ENCODE peak calls at places on chromosome 2, in seven cellular contexts. One of them, this sample, is unnamed. For H3K27me3, the result is how much of the 10 kb centered on the place peaks cover.

GRCh38 chr2:210997373-210997772 is 441.0 kb downstream of the CPS1 start:
- DNase-seq in vagina: no peak
- DNase-seq in neural progenitor cell: no peak
- DNase-seq in body of pancreas: no peak
- DNase-seq in endothelial cell of umbilical vein: peak
- DNase-seq in brain microvascular endothelial cell: no peak
- DNase-seq in AG04450: no peak
- DNase-seq in this sample: no peak

GRCh38 chr2:224865016-224865415 is 148.9 kb upstream of the CCDC195 start:
- DNase-seq in vagina: no peak
- DNase-seq in neural progenitor cell: no peak
- DNase-seq in body of pancreas: no peak
- DNase-seq in endothelial cell of umbilical vein: no peak
- DNase-seq in brain microvascular endothelial cell: no peak
- DNase-seq in AG04450: no peak
- DNase-seq in this sample: no peak

GRCh38 chr2:201888476-201888875 is 82.1 kb downstream of the CDK15 start:
- DNase-seq in vagina: no peak
- DNase-seq in neural progenitor cell: peak
- DNase-seq in body of pancreas: no peak
- DNase-seq in endothelial cell of umbilical vein: peak
- DNase-seq in brain microvascular endothelial cell: no peak
- DNase-seq in AG04450: no peak
- DNase-seq in this sample: no peak

GRCh38 chr2:111161971-111162370 is 41.3 kb downstream of the BCL2L11 start:
- DNase-seq in vagina: no peak
- DNase-seq in neural progenitor cell: no peak
- DNase-seq in body of pancreas: peak
- DNase-seq in endothelial cell of umbilical vein: peak
- DNase-seq in brain microvascular endothelial cell: no peak
- DNase-seq in AG04450: no peak
- DNase-seq in this sample: no peak

GRCh38 chr2:170819941-170820646 is 3.4 kb downstream of the GAD1 start:
- DNase-seq in vagina: no peak
- DNase-seq in neural progenitor cell: peak
- DNase-seq in body of pancreas: no peak
- DNase-seq in endothelial cell of umbilical vein: no peak
- DNase-seq in brain microvascular endothelial cell: no peak
- DNase-seq in AG04450: no peak
- DNase-seq in this sample: peak

GRCh38 chr2:32496657-32497056 is 131.2 kb upstream of the TTC27 start:
- DNase-seq in vagina: no peak
- DNase-seq in neural progenitor cell: no peak
- DNase-seq in body of pancreas: no peak
- DNase-seq in endothelial cell of umbilical vein: no peak
- DNase-seq in brain microvascular endothelial cell: no peak
- DNase-seq in AG04450: no peak
- DNase-seq in this sample: no peak

GRCh38 chr2:80830891-80831290 is 526.3 kb upstream of the LRRTM1 start:
- DNase-seq in vagina: no peak
- DNase-seq in neural progenitor cell: no peak
- DNase-seq in body of pancreas: no peak
- DNase-seq in endothelial cell of umbilical vein: no peak
- DNase-seq in brain microvascular endothelial cell: no peak
- DNase-seq in AG04450: no peak
- DNase-seq in this sample: no peak

GRCh38 chr2:122061206-122061605 is 305.8 kb downstream of the TSN start:
- DNase-seq in vagina: no peak
- DNase-seq in neural progenitor cell: no peak
- DNase-seq in body of pancreas: no peak
- DNase-seq in endothelial cell of umbilical vein: no peak
- DNase-seq in brain microvascular endothelial cell: no peak
- DNase-seq in AG04450: no peak
- DNase-seq in this sample: no peak

GRCh38 chr2:186572705-186573104 is 17.2 kb upstream of the ITGAV start:
- DNase-seq in vagina: no peak
- DNase-seq in neural progenitor cell: no peak
- DNase-seq in body of pancreas: no peak
- DNase-seq in endothelial cell of umbilical vein: no peak
- DNase-seq in brain microvascular endothelial cell: no peak
- DNase-seq in AG04450: no peak
- DNase-seq in this sample: no peak

GRCh38 chr2:38806001-38806400 is 28.0 kb downstream of the GEMIN6 start:
- DNase-seq in vagina: no peak
- DNase-seq in neural progenitor cell: no peak
- DNase-seq in body of pancreas: no peak
- DNase-seq in endothelial cell of umbilical vein: no peak
- DNase-seq in brain microvascular endothelial cell: no peak
- DNase-seq in AG04450: no peak
- DNase-seq in this sample: no peak

GRCh38 chr2:199594443-199594842 is 136.7 kb upstream of the SATB2 start:
- DNase-seq in vagina: no peak
- DNase-seq in neural progenitor cell: no peak
- DNase-seq in body of pancreas: no peak
- DNase-seq in endothelial cell of umbilical vein: no peak
- DNase-seq in brain microvascular endothelial cell: no peak
- DNase-seq in AG04450: no peak
- DNase-seq in this sample: no peak

GRCh38 chr2:141200191-141200590 is 930.6 kb downstream of the LRP1B start:
- DNase-seq in vagina: no peak
- DNase-seq in neural progenitor cell: no peak
- DNase-seq in body of pancreas: no peak
- DNase-seq in endothelial cell of umbilical vein: no peak
- DNase-seq in brain microvascular endothelial cell: peak
- DNase-seq in AG04450: no peak
- DNase-seq in this sample: no peak

GRCh38 chr2:30236591-30237245 is 5.4 kb downstream of the LBH start:
- DNase-seq in vagina: no peak
- DNase-seq in neural progenitor cell: no peak
- DNase-seq in body of pancreas: no peak
- DNase-seq in endothelial cell of umbilical vein: no peak
- DNase-seq in brain microvascular endothelial cell: no peak
- DNase-seq in AG04450: no peak
- DNase-seq in this sample: no peak

GRCh38 chr2:106011380-106011779 is 182.7 kb downstream of the UXS1 start:
- DNase-seq in vagina: no peak
- DNase-seq in neural progenitor cell: no peak
- DNase-seq in body of pancreas: no peak
- DNase-seq in endothelial cell of umbilical vein: peak
- DNase-seq in brain microvascular endothelial cell: no peak
- DNase-seq in AG04450: no peak
- DNase-seq in this sample: no peak

GRCh38 chr2:215577356-215577755 is 141.5 kb upstream of the FN1 start:
- DNase-seq in vagina: no peak
- DNase-seq in neural progenitor cell: no peak
- DNase-seq in body of pancreas: no peak
- DNase-seq in endothelial cell of umbilical vein: peak
- DNase-seq in brain microvascular endothelial cell: no peak
- DNase-seq in AG04450: no peak
- DNase-seq in this sample: no peak

GRCh38 chr2:168345601-168346000 is 98.2 kb upstream of the STK39 start:
- DNase-seq in vagina: no peak
- DNase-seq in neural progenitor cell: no peak
- DNase-seq in body of pancreas: no peak
- DNase-seq in endothelial cell of umbilical vein: no peak
- DNase-seq in brain microvascular endothelial cell: no peak
- DNase-seq in AG04450: no peak
- DNase-seq in this sample: no peak

GRCh38 chr2:96866149-96866548 is 3.7 kb downstream of the SEMA4C start:
- DNase-seq in vagina: no peak
- DNase-seq in neural progenitor cell: no peak
- DNase-seq in body of pancreas: no peak
- DNase-seq in endothelial cell of umbilical vein: no peak
- DNase-seq in brain microvascular endothelial cell: no peak
- DNase-seq in AG04450: no peak
- DNase-seq in this sample: no peak

GRCh38 chr2:117686699-117687098 is 127.8 kb upstream of the DDX18 start:
- DNase-seq in vagina: no peak
- DNase-seq in neural progenitor cell: no peak
- DNase-seq in body of pancreas: no peak
- DNase-seq in endothelial cell of umbilical vein: no peak
- DNase-seq in brain microvascular endothelial cell: no peak
- DNase-seq in AG04450: no peak
- DNase-seq in this sample: no peak

GRCh38 chr2:163459986-163460385 is 275.8 kb downstream of the FIGN start:
- DNase-seq in vagina: no peak
- DNase-seq in neural progenitor cell: no peak
- DNase-seq in body of pancreas: no peak
- DNase-seq in endothelial cell of umbilical vein: no peak
- DNase-seq in brain microvascular endothelial cell: no peak
- DNase-seq in AG04450: no peak
- DNase-seq in this sample: no peak
- TF ChIP-seq CTCF in vagina: no peak
- TF ChIP-seq CTCF in neural progenitor cell: no peak
- TF ChIP-seq CTCF in body of pancreas: no peak
- TF ChIP-seq CTCF in endothelial cell of umbilical vein: no peak
- TF ChIP-seq CTCF in brain microvascular endothelial cell: no peak
- TF ChIP-seq CTCF in AG04450: no peak
- TF ChIP-seq CTCF in this sample: no peak

GRCh38 chr2:109135572-109136185 is 6.7 kb downstream of the SH3RF3 start:
- DNase-seq in vagina: no peak
- DNase-seq in neural progenitor cell: peak
- DNase-seq in body of pancreas: no peak
- DNase-seq in endothelial cell of umbilical vein: peak
- DNase-seq in brain microvascular endothelial cell: no peak
- DNase-seq in AG04450: no peak
- DNase-seq in this sample: no peak

GRCh38 chr2:109136542-109136941 is 7.5 kb downstream of the SH3RF3 start:
- DNase-seq in vagina: no peak
- DNase-seq in neural progenitor cell: no peak
- DNase-seq in body of pancreas: no peak
- DNase-seq in endothelial cell of umbilical vein: no peak
- DNase-seq in brain microvascular endothelial cell: no peak
- DNase-seq in AG04450: no peak
- DNase-seq in this sample: no peak

GRCh38 chr2:109139002-109139401 is 10.0 kb downstream of the SH3RF3 start:
- DNase-seq in vagina: no peak
- DNase-seq in neural progenitor cell: no peak
- DNase-seq in body of pancreas: no peak
- DNase-seq in endothelial cell of umbilical vein: no peak
- DNase-seq in brain microvascular endothelial cell: no peak
- DNase-seq in AG04450: no peak
- DNase-seq in this sample: no peak

GRCh38 chr2:109138449-109138848 is 9.4 kb downstream of the SH3RF3 start:
- DNase-seq in vagina: no peak
- DNase-seq in neural progenitor cell: no peak
- DNase-seq in body of pancreas: no peak
- DNase-seq in endothelial cell of umbilical vein: peak
- DNase-seq in brain microvascular endothelial cell: no peak
- DNase-seq in AG04450: no peak
- DNase-seq in this sample: no peak

GRCh38 chr2:109137616-109138015 is 8.6 kb downstream of the SH3RF3 start:
- DNase-seq in vagina: no peak
- DNase-seq in neural progenitor cell: peak
- DNase-seq in body of pancreas: no peak
- DNase-seq in endothelial cell of umbilical vein: no peak
- DNase-seq in brain microvascular endothelial cell: no peak
- DNase-seq in AG04450: no peak
- DNase-seq in this sample: no peak
- H3K27me3 ChIP-seq in vagina: under half
- H3K27me3 ChIP-seq in neural progenitor cell: under half
- H3K27me3 ChIP-seq in body of pancreas: under half
- H3K27me3 ChIP-seq in endothelial cell of umbilical vein: under half
- H3K27me3 ChIP-seq in brain microvascular endothelial cell: under half
- H3K27me3 ChIP-seq in AG04450: under half
- H3K27me3 ChIP-seq in this sample: under half

DNA sequence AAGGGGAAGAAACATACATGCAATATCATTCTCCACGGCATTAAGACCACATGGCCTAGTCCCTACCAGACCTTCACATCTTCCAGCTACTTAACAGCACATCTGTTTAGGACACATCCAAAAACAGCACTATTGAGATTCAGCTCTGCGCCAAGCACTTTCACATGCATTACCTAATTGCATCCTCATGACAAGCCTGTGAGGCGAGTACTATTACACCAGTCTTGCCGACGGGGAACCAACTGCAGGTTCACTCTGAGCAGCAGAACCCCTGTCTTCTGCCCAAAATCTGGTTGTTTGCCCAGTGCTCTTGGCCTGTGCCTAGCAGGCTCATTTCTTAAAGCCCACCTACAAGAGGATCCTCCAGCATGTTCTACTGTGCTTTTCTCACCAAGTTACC is 66.6 kb downstream of the AAK1 start:
- DNase-seq in vagina: no peak
- DNase-seq in neural progenitor cell: no peak
- DNase-seq in body of pancreas: no peak
- DNase-seq in endothelial cell of umbilical vein: no peak
- DNase-seq in brain microvascular endothelial cell: no peak
- DNase-seq in AG04450: no peak
- DNase-seq in this sample: no peak
- H3K27ac ChIP-seq in vagina: no peak
- H3K27ac ChIP-seq in neural progenitor cell: no peak
- H3K27ac ChIP-seq in body of pancreas: no peak
- H3K27ac ChIP-seq in endothelial cell of umbilical vein: no peak
- H3K27ac ChIP-seq in brain microvascular endothelial cell: no peak
- H3K27ac ChIP-seq in AG04450: no peak
- H3K27ac ChIP-seq in this sample: no peak

GRCh38 chr2:100726866-100727265 is 93.1 kb upstream of the NPAS2 start:
- DNase-seq in vagina: no peak
- DNase-seq in neural progenitor cell: no peak
- DNase-seq in body of pancreas: no peak
- DNase-seq in endothelial cell of umbilical vein: no peak
- DNase-seq in brain microvascular endothelial cell: no peak
- DNase-seq in AG04450: no peak
- DNase-seq in this sample: no peak

GRCh38 chr2:100736121-100736915 is 83.6 kb upstream of the NPAS2 start:
- DNase-seq in vagina: no peak
- DNase-seq in neural progenitor cell: peak
- DNase-seq in body of pancreas: no peak
- DNase-seq in endothelial cell of umbilical vein: peak
- DNase-seq in brain microvascular endothelial cell: no peak
- DNase-seq in AG04450: no peak
- DNase-seq in this sample: no peak

GRCh38 chr2:100731535-100731981 is 88.4 kb upstream of the NPAS2 start:
- DNase-seq in vagina: no peak
- DNase-seq in neural progenitor cell: no peak
- DNase-seq in body of pancreas: no peak
- DNase-seq in endothelial cell of umbilical vein: peak
- DNase-seq in brain microvascular endothelial cell: no peak
- DNase-seq in AG04450: no peak
- DNase-seq in this sample: no peak

GRCh38 chr2:100733344-100734187 is 86.4 kb upstream of the NPAS2 start:
- DNase-seq in vagina: no peak
- DNase-seq in neural progenitor cell: peak
- DNase-seq in body of pancreas: no peak
- DNase-seq in endothelial cell of umbilical vein: peak
- DNase-seq in brain microvascular endothelial cell: peak
- DNase-seq in AG04450: peak
- DNase-seq in this sample: peak

GRCh38 chr2:100730290-100730868 is 89.6 kb upstream of the NPAS2 start:
- DNase-seq in vagina: no peak
- DNase-seq in neural progenitor cell: peak
- DNase-seq in body of pancreas: peak
- DNase-seq in endothelial cell of umbilical vein: peak
- DNase-seq in brain microvascular endothelial cell: peak
- DNase-seq in AG04450: peak
- DNase-seq in this sample: peak
- TF ChIP-seq CTCF in vagina: no peak
- TF ChIP-seq CTCF in neural progenitor cell: peak
- TF ChIP-seq CTCF in body of pancreas: peak
- TF ChIP-seq CTCF in endothelial cell of umbilical vein: peak
- TF ChIP-seq CTCF in brain microvascular endothelial cell: peak
- TF ChIP-seq CTCF in AG04450: peak
- TF ChIP-seq CTCF in this sample: peak

GRCh38 chr2:25074826-25075225 is 33.0 kb downstream of the EFR3B start:
- DNase-seq in vagina: no peak
- DNase-seq in neural progenitor cell: no peak
- DNase-seq in body of pancreas: no peak
- DNase-seq in endothelial cell of umbilical vein: no peak
- DNase-seq in brain microvascular endothelial cell: no peak
- DNase-seq in AG04450: no peak
- DNase-seq in this sample: no peak
- H3K27me3 ChIP-seq in vagina: under half
- H3K27me3 ChIP-seq in neural progenitor cell: under half
- H3K27me3 ChIP-seq in body of pancreas: under half
- H3K27me3 ChIP-seq in endothelial cell of umbilical vein: under half
- H3K27me3 ChIP-seq in brain microvascular endothelial cell: under half
- H3K27me3 ChIP-seq in AG04450: under half
- H3K27me3 ChIP-seq in this sample: under half